ENCODE peak calls at places on chromosome 4, in eight cellular contexts. Q is DMS153; B is NCI-H460; A is NCI-H2081; O is stimulated activated CD4-positive, alpha-beta T cell treated with anti-CD3 and anti-CD28 coated beads, Interleukin-15, amount 100 ng/mL, for 1 hour; J is WTC11; C is fibroblast of lung; K is mesothelial cell of epicardium. Y is an unnamed sample.

GRCh38 chr4:175562111-175562510 is 250.0 kb downstream of the GPM6A start:
- DNase-seq in Q (no peak), O (no peak), J (no peak), K (no peak), B (no peak), A (no peak), C (no peak), Y (no peak)

GRCh38 chr4:170007113-170007512 is 19.1 kb downstream of the MFAP3L start:
- DNase-seq in O (no peak), A (no peak), K (no peak), Q (no peak), C (no peak), B (no peak), J (no peak), Y (no peak)

GRCh38 chr4:108115168-108115526 is 53.6 kb downstream of the LEF1 start:
- DNase-seq in A (no peak), Q (no peak), C (no peak), B (no peak), J (no peak), O (no peak), K (no peak), Y (no peak)

GRCh38 chr4:921830-922331 is 10.2 kb downstream of the GAK start:
- DNase-seq in Q (no peak), O (no peak), B (no peak), K (no peak), J (no peak), C (no peak), A (no peak), Y (no peak)

GRCh38 chr4:89722517-89722916 is 114.4 kb downstream of the SNCA start:
- DNase-seq in C (no peak), O (no peak), A (no peak), B (no peak), Q (no peak), J (no peak), K (no peak), Y (no peak)

GRCh38 chr4:48686369-48686768 is 93.7 kb downstream of the FRYL start:
- DNase-seq in A (no peak), O (no peak), K (no peak), Q (no peak), B (no peak), J (no peak), C (no peak), Y (no peak)

GRCh38 chr4:184599492-184600135 is 49.6 kb downstream of the CASP3 start:
- DNase-seq in Q (no peak), O (no peak), J (no peak), C (peak), K (no peak), A (no peak), B (no peak), Y (no peak)

GRCh38 chr4:9771069-9771468 is 10.4 kb upstream of the DRD5 start:
- DNase-seq in A (no peak), C (no peak), K (no peak), B (no peak), J (no peak), Q (no peak), O (no peak), Y (no peak)

GRCh38 chr4:169611157-169611556 is 1.2 kb downstream of the NEK1 start:
- DNase-seq in O (no peak), J (no peak), A (no peak), Q (no peak), K (no peak), C (no peak), B (no peak), Y (no peak)

GRCh38 chr4:146550161-146550560 is 28.4 kb upstream of the SLC10A7 start:
- DNase-seq in O (no peak), B (no peak), J (no peak), K (no peak), A (no peak), C (no peak), Q (no peak), Y (no peak)

GRCh38 chr4:108029321-108029720 is 39.6 kb downstream of the HADH start:
- DNase-seq in A (no peak), C (no peak), K (no peak), B (no peak), Q (no peak), J (no peak), O (peak), Y (no peak)

GRCh38 chr4:140556372-140557085 is 12.2 kb downstream of the UCP1 start:
- DNase-seq in Q (no peak), J (no peak), C (no peak), K (no peak), A (no peak), B (no peak), O (no peak), Y (no peak)

GRCh38 chr4:76277667-76278066 is 26.1 kb downstream of the FAM47E start:
- DNase-seq in O (no peak), A (no peak), K (no peak), Q (no peak), J (no peak), B (no peak), C (no peak), Y (no peak)

GRCh38 chr4:173424899-173425805 is 26.2 kb upstream of the SCRG1 start:
- DNase-seq in Q (no peak), O (no peak), K (no peak), C (peak), A (no peak), B (no peak), J (no peak), Y (no peak)

GRCh38 chr4:17787315-17787714 is 5.9 kb upstream of the FAM184B start:
- DNase-seq in K (no peak), J (no peak), B (no peak), Q (no peak), O (no peak), C (no peak), A (no peak), Y (no peak)